ENCODE peak calls at places on chromosome 16, in four cellular contexts. One of them, this sample, is unnamed.

GRCh38 chr16:83989300-83989699 is 21.3 kb downstream of the NECAB2 start:
- DNase-seq in colonic mucosa: no peak
- DNase-seq in PC-9: no peak
- DNase-seq in Peyer's patch: no peak
- DNase-seq in this sample: no peak

GRCh38 chr16:20894388-20894787 is 5.8 kb downstream of the DCUN1D3 start:
- DNase-seq in Peyer's patch: no peak
- DNase-seq in PC-9: no peak
- DNase-seq in colonic mucosa: no peak
- DNase-seq in this sample: no peak

GRCh38 chr16:78523212-78523995 is 423.9 kb downstream of the WWOX start:
- DNase-seq in Peyer's patch: no peak
- DNase-seq in colonic mucosa: no peak
- DNase-seq in PC-9: no peak
- DNase-seq in this sample: no peak

GRCh38 chr16:1291576-1291974 is 17.9 kb upstream of the UBE2I start:
- DNase-seq in colonic mucosa: no peak
- DNase-seq in PC-9: no peak
- DNase-seq in Peyer's patch: no peak
- DNase-seq in this sample: no peak

GRCh38 chr16:734981-735881 is 5.6 kb downstream of the CIAO3 start:
- DNase-seq in colonic mucosa: no peak
- DNase-seq in PC-9: peak; percentile 17
- DNase-seq in Peyer's patch: no peak
- DNase-seq in this sample: no peak

GRCh38 chr16:788399-789126 is at the start of gene CHTF18:
- DNase-seq in Peyer's patch: peak; percentile 96
- DNase-seq in colonic mucosa: peak; percentile 91
- DNase-seq in PC-9: peak; percentile 74
- DNase-seq in this sample: peak; percentile 70

GRCh38 chr16:52597073-52597771 is 50.3 kb upstream of the TOX3 start:
- DNase-seq in colonic mucosa: peak; percentile 81
- DNase-seq in Peyer's patch: no peak
- DNase-seq in PC-9: no peak
- DNase-seq in this sample: no peak

GRCh38 chr16:7086842-7087616 is 245.6 kb upstream of the RBFOX1 start:
- DNase-seq in PC-9: no peak
- DNase-seq in colonic mucosa: peak; percentile 18
- DNase-seq in Peyer's patch: no peak
- DNase-seq in this sample: no peak

GRCh38 chr16:79409970-79410369 is 190.6 kb downstream of the MAF start:
- DNase-seq in Peyer's patch: no peak
- DNase-seq in PC-9: no peak
- DNase-seq in colonic mucosa: no peak
- DNase-seq in this sample: no peak

GRCh38 chr16:29738514-29738913 is 7.3 kb downstream of the C16orf54 start:
- DNase-seq in colonic mucosa: peak; percentile 63
- DNase-seq in Peyer's patch: peak; percentile 61
- DNase-seq in PC-9: peak; percentile 66
- DNase-seq in this sample: no peak

GRCh38 chr16:68097895-68098294 is 12.7 kb downstream of the NFATC3 start:
- DNase-seq in PC-9: no peak
- DNase-seq in Peyer's patch: no peak
- DNase-seq in colonic mucosa: no peak
- DNase-seq in this sample: no peak

GRCh38 chr16:53084141-53084541 is 29.4 kb downstream of the CHD9 start:
- DNase-seq in Peyer's patch: no peak
- DNase-seq in colonic mucosa: no peak
- DNase-seq in PC-9: no peak
- DNase-seq in this sample: peak; percentile 97

GRCh38 chr16:77323695-77324094 is 111.1 kb downstream of the ADAMTS18 start:
- DNase-seq in Peyer's patch: no peak
- DNase-seq in PC-9: no peak
- DNase-seq in colonic mucosa: no peak
- DNase-seq in this sample: no peak

GRCh38 chr16:67397812-67398545 is 4.7 kb upstream of the TPPP3 start:
- DNase-seq in colonic mucosa: no peak
- DNase-seq in PC-9: no peak
- DNase-seq in Peyer's patch: no peak
- DNase-seq in this sample: peak; percentile 22

GRCh38 chr16:6725634-6726331 is 606.9 kb upstream of the RBFOX1 start:
- DNase-seq in Peyer's patch: no peak
- DNase-seq in PC-9: no peak
- DNase-seq in colonic mucosa: no peak
- DNase-seq in this sample: no peak

GRCh38 chr16:72001180-72001890 is 1.1 kb upstream of the PKD1L3 start:
- DNase-seq in Peyer's patch: no peak
- DNase-seq in PC-9: no peak
- DNase-seq in colonic mucosa: peak; percentile 28
- DNase-seq in this sample: no peak

GRCh38 chr16:50102046-50102756 is 36.4 kb downstream of the HEATR3 start:
- DNase-seq in Peyer's patch: no peak
- DNase-seq in PC-9: no peak
- DNase-seq in colonic mucosa: no peak
- DNase-seq in this sample: peak; percentile 47

GRCh38 chr16:14378131-14378551 is 251.9 kb downstream of the PARN start:
- DNase-seq in colonic mucosa: no peak
- DNase-seq in Peyer's patch: no peak
- DNase-seq in PC-9: peak; percentile 88
- DNase-seq in this sample: peak; percentile 72

DNA sequence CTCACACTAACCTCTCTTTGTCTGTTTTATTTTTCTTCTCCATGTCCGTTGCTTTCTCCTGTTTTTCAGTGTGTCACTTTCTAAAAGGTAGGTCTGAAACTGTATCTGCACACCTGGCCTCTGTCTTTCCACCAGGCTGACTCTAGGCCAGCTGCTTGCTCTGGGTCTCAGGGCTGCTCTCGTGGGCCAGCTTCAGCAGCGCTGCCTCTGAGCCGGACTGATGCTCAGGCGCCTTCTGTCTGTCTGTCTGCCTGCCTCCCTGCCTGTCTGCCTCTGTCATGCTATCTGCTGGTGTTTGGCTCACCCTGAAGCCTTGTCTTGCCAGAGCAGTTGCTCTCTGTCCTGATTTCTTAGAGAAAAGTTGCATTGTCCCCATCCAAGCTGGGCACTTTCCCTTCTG is 16.1 kb upstream of the ATP6V0C start:
- DNase-seq in Peyer's patch: no peak
- DNase-seq in colonic mucosa: no peak
- DNase-seq in PC-9: no peak
- DNase-seq in this sample: no peak
- H3K27ac ChIP-seq in Peyer's patch: no peak overlapping the region
- H3K27ac ChIP-seq in colonic mucosa: no peak overlapping the region
- H3K27ac ChIP-seq in PC-9: no peak overlapping the region
- H3K27ac ChIP-seq in this sample: no peak overlapping the region

DNA sequence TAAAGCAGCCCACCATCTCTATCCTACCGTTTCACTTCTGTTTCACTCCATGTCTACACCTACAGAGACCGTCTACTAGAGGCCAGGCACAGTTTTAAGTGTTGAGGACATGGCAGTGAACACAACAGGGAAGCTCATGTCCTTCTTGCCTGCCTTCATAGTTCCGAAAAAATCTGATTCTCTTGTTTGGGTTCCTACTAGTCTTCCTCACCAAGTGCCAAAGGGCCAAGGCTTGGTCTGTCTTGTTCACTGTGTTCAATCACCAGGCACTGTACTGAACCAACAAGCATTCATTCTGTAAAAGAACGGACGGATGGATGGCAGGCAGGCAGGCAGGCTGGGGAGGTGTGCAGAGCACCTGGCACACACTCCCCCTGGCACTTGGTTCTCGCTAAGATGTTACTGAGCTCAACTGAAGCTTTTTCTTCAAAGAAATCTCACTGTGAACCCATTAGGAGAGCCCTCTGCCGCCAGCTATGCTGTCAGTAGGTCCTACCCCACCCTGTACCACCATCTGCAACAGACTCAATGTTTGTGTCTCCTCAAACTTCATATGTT is 2.5 kb downstream of the DEXI start:
- DNase-seq in colonic mucosa: no peak
- DNase-seq in PC-9: no peak
- DNase-seq in Peyer's patch: no peak
- DNase-seq in this sample: no peak
- H3K4me1 ChIP-seq in colonic mucosa: peaks cover 34% of the 10 kb centered on the region
- H3K4me1 ChIP-seq in PC-9: peaks cover 28% of the 10 kb centered on the region
- H3K4me1 ChIP-seq in Peyer's patch: peaks cover 3% of the 10 kb centered on the region
- H3K4me1 ChIP-seq in this sample: peaks cover 4% of the 10 kb centered on the region

GRCh38 chr16:59341368-59341767 is 607.3 kb upstream of the GOT2 start:
- DNase-seq in colonic mucosa: no peak
- DNase-seq in Peyer's patch: no peak
- DNase-seq in PC-9: no peak
- DNase-seq in this sample: no peak
- TF ChIP-seq CTCF in colonic mucosa: no peak
- TF ChIP-seq CTCF in Peyer's patch: no peak
- TF ChIP-seq CTCF in PC-9: no peak
- TF ChIP-seq CTCF in this sample: no peak

GRCh38 chr16:70582280-70582978 is 58.8 kb downstream of the SF3B3 start:
- DNase-seq in colonic mucosa: no peak
- DNase-seq in PC-9: peak; percentile 71
- DNase-seq in Peyer's patch: no peak
- DNase-seq in this sample: no peak
- H3K27ac ChIP-seq in colonic mucosa: no peak overlapping the region
- H3K27ac ChIP-seq in PC-9: no peak overlapping the region
- H3K27ac ChIP-seq in Peyer's patch: no peak overlapping the region
- H3K27ac ChIP-seq in this sample: no peak overlapping the region

GRCh38 chr16:24988593-24989338 is 26.4 kb downstream of the ARHGAP17 start:
- DNase-seq in Peyer's patch: peak; percentile 88
- DNase-seq in PC-9: peak; percentile 91
- DNase-seq in colonic mucosa: peak; percentile 86
- DNase-seq in this sample: peak; percentile 75
- H3K4me1 ChIP-seq in Peyer's patch: peaks cover 6% of the 10 kb centered on the region
- H3K4me1 ChIP-seq in PC-9: peaks cover 48% of the 10 kb centered on the region
- H3K4me1 ChIP-seq in colonic mucosa: peaks cover 45% of the 10 kb centered on the region
- H3K4me1 ChIP-seq in this sample: peaks cover 38% of the 10 kb centered on the region

GRCh38 chr16:3992297-3993051 is 112.0 kb upstream of the CREBBP start:
- DNase-seq in PC-9: no peak
- DNase-seq in colonic mucosa: no peak
- DNase-seq in Peyer's patch: no peak
- DNase-seq in this sample: no peak
- TF ChIP-seq CTCF in PC-9: no peak
- TF ChIP-seq CTCF in colonic mucosa: no peak
- TF ChIP-seq CTCF in Peyer's patch: no peak
- TF ChIP-seq CTCF in this sample: no peak

GRCh38 chr16:89121691-89122321 is 28.2 kb downstream of the ACSF3 start:
- DNase-seq in Peyer's patch: no peak
- DNase-seq in colonic mucosa: no peak
- DNase-seq in PC-9: no peak
- DNase-seq in this sample: no peak
- H3K27ac ChIP-seq in Peyer's patch: no peak overlapping the region
- H3K27ac ChIP-seq in colonic mucosa: peak overlapping the region; percentile 27
- H3K27ac ChIP-seq in PC-9: no peak overlapping the region
- H3K27ac ChIP-seq in this sample: no peak overlapping the region

GRCh38 chr16:57628782-57629181 is 352 bp downstream of the ADGRG1 start:
- DNase-seq in Peyer's patch: no peak
- DNase-seq in PC-9: no peak
- DNase-seq in colonic mucosa: no peak
- DNase-seq in this sample: no peak

GRCh38 chr16:57630931-57631845 is 2.8 kb downstream of the ADGRG1 start:
- DNase-seq in PC-9: no peak
- DNase-seq in colonic mucosa: no peak
- DNase-seq in Peyer's patch: no peak
- DNase-seq in this sample: no peak

GRCh38 chr16:57632568-57632967 is 4.1 kb downstream of the ADGRG1 start:
- DNase-seq in Peyer's patch: no peak
- DNase-seq in colonic mucosa: no peak
- DNase-seq in PC-9: no peak
- DNase-seq in this sample: no peak

GRCh38 chr16:57629516-57630401 is 1.3 kb downstream of the ADGRG1 start:
- DNase-seq in Peyer's patch: no peak
- DNase-seq in colonic mucosa: no peak
- DNase-seq in PC-9: no peak
- DNase-seq in this sample: no peak

DNA sequence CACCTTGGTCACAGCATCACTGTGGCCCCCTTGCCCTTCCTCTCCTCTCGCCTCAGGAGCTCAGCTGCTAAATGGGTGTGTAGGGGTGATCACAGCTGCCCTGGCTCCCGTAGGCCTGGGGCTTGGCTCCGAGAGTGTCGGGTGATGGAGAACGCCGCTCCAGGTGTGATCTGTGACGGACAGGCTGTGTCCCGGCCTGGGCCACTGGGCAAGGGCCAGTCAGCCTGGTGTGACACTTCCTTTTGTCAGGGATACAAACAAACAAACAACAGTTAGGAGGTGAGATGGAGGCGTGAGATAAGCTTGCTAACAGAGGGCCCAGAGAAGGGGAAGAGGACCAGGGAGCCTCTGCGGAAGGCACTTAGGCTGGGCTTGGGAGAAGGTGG is 2.0 kb downstream of the ADGRG1 start:
- DNase-seq in Peyer's patch: no peak
- DNase-seq in PC-9: peak; percentile 23
- DNase-seq in colonic mucosa: no peak
- DNase-seq in this sample: no peak
- H3K4me1 ChIP-seq in Peyer's patch: peaks cover 4% of the 10 kb centered on the region
- H3K4me1 ChIP-seq in PC-9: peaks cover 95% of the 10 kb centered on the region
- H3K4me1 ChIP-seq in colonic mucosa: peaks cover 7% of the 10 kb centered on the region
- H3K4me1 ChIP-seq in this sample: peaks cover 10% of the 10 kb centered on the region